ENCODE peak calls at places on chromosomes 6 and 20, in nine cellular contexts. N, I, W, U, R, G, Z, Q and P are unnamed samples.

GRCh38 chr6:8195040-8195713 is 92.8 kb upstream of the EEF1E1 start:
- DNase-seq in N (no peak), W (no peak), U (no peak), R (no peak), Q (no peak), G (no peak), Z (no peak), I (no peak), P (no peak)

GRCh38 chr6:105608711-105609374 is 206.0 kb upstream of the PREP start:
- DNase-seq in R (peak), N (no peak), I (no peak), U (no peak), Q (no peak), G (no peak), W (no peak), Z (peak), P (peak)

GRCh38 chr6:145028144-145028818 is 707.0 kb downstream of the EPM2A start:
- DNase-seq in N (peak), Z (peak), G (no peak), Q (no peak), I (peak), W (no peak), R (peak), U (no peak), P (peak)

GRCh38 chr6:5878792-5879191 is 127.9 kb downstream of the NRN1 start:
- DNase-seq in N (peak), U (no peak), W (no peak), Z (no peak), Q (no peak), G (no peak), R (peak), I (no peak), P (no peak)

GRCh38 chr6:159969921-159970320 is 1.0 kb downstream of the IGF2R start:
- DNase-seq in U (peak), R (peak), W (no peak), Q (peak), G (peak), Z (peak), N (peak), I (no peak), P (peak)

GRCh38 chr6:34497411-34497810 is 31.5 kb downstream of the PACSIN1 start:
- DNase-seq in Z (no peak), I (no peak), N (no peak), U (no peak), R (no peak), W (peak), Q (no peak), G (no peak), P (no peak)

GRCh38 chr20:38961530-38962043 is 557 bp upstream of the DHX35 start:
- DNase-seq in R (no peak), I (no peak), Z (no peak), U (no peak), Q (no peak), W (no peak), G (no peak), N (peak), P (no peak)

GRCh38 chr20:25295386-25296093 is 47.7 kb downstream of the PYGB start:
- DNase-seq in U (no peak), Z (no peak), R (no peak), N (no peak), G (no peak), Q (no peak), W (no peak), I (no peak), P (no peak)

GRCh38 chr6:113329942-113330897 is 526.9 kb upstream of the MARCKS start:
- DNase-seq in G (no peak), Z (no peak), N (no peak), W (no peak), Q (no peak), I (no peak), R (no peak), U (no peak), P (no peak)

GRCh38 chr6:21309791-21310190 is 283.8 kb upstream of the SOX4 start:
- DNase-seq in G (no peak), R (no peak), Z (no peak), W (no peak), I (no peak), N (no peak), U (no peak), Q (no peak), P (no peak)

GRCh38 chr6:144150673-144151009 is 324 bp downstream of the STX11 start:
- DNase-seq in Q (no peak), G (peak), R (no peak), I (no peak), Z (peak), U (no peak), N (peak), W (peak), P (peak)

GRCh38 chr20:11270566-11270965 is 596.8 kb upstream of the JAG1 start:
- DNase-seq in Z (no peak), I (no peak), Q (no peak), W (no peak), G (no peak), R (no peak), U (no peak), N (no peak), P (no peak)

GRCh38 chr6:155524249-155524651 is 68.6 kb upstream of the NOX3 start:
- DNase-seq in Q (no peak), U (no peak), N (no peak), G (no peak), I (no peak), W (no peak), Z (peak), R (no peak), P (peak)

GRCh38 chr6:136822051-136822378 is 377 bp upstream of the PEX7 start:
- DNase-seq in U (no peak), W (no peak), N (no peak), Z (no peak), G (no peak), I (no peak), Q (no peak), R (no peak), P (peak)

GRCh38 chr6:47292944-47293343 is 16.8 kb downstream of the TNFRSF21 start:
- DNase-seq in U (no peak), Z (no peak), W (no peak), I (no peak), Q (no peak), G (no peak), R (no peak), N (no peak), P (peak)

GRCh38 chr6:116221067-116221466 is 32.8 kb downstream of the TSPYL4 start:
- DNase-seq in U (no peak), N (no peak), Q (no peak), W (no peak), I (no peak), Z (no peak), R (no peak), G (no peak), P (peak)

GRCh38 chr6:23654745-23655144 is 471.3 kb upstream of the NRSN1 start:
- DNase-seq in Q (no peak), Z (no peak), G (no peak), W (no peak), N (no peak), U (no peak), I (no peak), R (peak), P (no peak)

GRCh38 chr20:48949304-48950170 is 28.0 kb downstream of the ARFGEF2 start:
- DNase-seq in W (no peak), Q (no peak), G (no peak), Z (no peak), R (no peak), N (no peak), U (no peak), I (no peak), P (no peak)

GRCh38 chr6:125662301-125662700 is 87.1 kb upstream of the HEY2 start:
- DNase-seq in R (no peak), Q (no peak), U (no peak), N (no peak), W (no peak), I (no peak), G (no peak), Z (no peak), P (no peak)

GRCh38 chr6:89204096-89204495 is 13.1 kb downstream of the GABRR1 start:
- DNase-seq in Z (no peak), W (no peak), N (no peak), Q (no peak), U (no peak), I (no peak), G (no peak), R (no peak), P (no peak)

GRCh38 chr6:138086573-138087196 is 20.5 kb downstream of the PERP start:
- DNase-seq in I (no peak), N (no peak), W (no peak), Q (no peak), R (no peak), U (no peak), G (no peak), Z (peak), P (peak)

GRCh38 chr20:48189177-48189576 is 403.9 kb upstream of the SULF2 start:
- DNase-seq in W (no peak), U (no peak), N (peak), R (no peak), Z (peak), Q (no peak), G (no peak), I (peak), P (peak)

GRCh38 chr20:40706977-40707582 is 18.0 kb upstream of the MAFB start:
- DNase-seq in Z (no peak), W (no peak), U (no peak), G (no peak), N (peak), I (no peak), Q (no peak), R (no peak), P (no peak)

GRCh38 chr6:158211273-158212055 is 43.3 kb downstream of the GTF2H5 start:
- DNase-seq in W (no peak), G (no peak), U (no peak), Z (peak), N (peak), R (no peak), Q (no peak), I (no peak), P (peak)

GRCh38 chr20:38112249-38112942 is 52.7 kb downstream of the TGM2 start:
- DNase-seq in N (no peak), W (no peak), G (no peak), U (no peak), R (no peak), Q (no peak), I (no peak), Z (no peak), P (no peak)

GRCh38 chr6:105196076-105196475 is 16.3 kb upstream of the POPDC3 start:
- DNase-seq in Q (no peak), R (no peak), Z (no peak), N (no peak), G (no peak), W (no peak), I (no peak), U (no peak), P (no peak)

GRCh38 chr6:112286010-112286409 is 31.6 kb upstream of the LAMA4 start:
- DNase-seq in N (peak), Z (no peak), I (no peak), R (no peak), U (no peak), W (no peak), G (peak), Q (no peak), P (no peak)

GRCh38 chr6:31586596-31586995 is 519 bp downstream of the LST1 start:
- DNase-seq in U (no peak), R (no peak), W (peak), G (peak), Z (no peak), Q (no peak), N (peak), I (no peak), P (no peak)

GRCh38 chr6:95521181-95521580 is 56.2 kb upstream of the MANEA start:
- DNase-seq in U (no peak), G (no peak), Q (no peak), R (no peak), Z (no peak), W (no peak), I (no peak), N (no peak), P (no peak)

GRCh38 chr6:121499666-121500065 is 64.2 kb downstream of the GJA1 start:
- DNase-seq in Q (no peak), U (no peak), Z (no peak), I (no peak), W (no peak), N (no peak), R (no peak), G (no peak), P (no peak)

GRCh38 chr6:160084198-160084776 is 37.3 kb upstream of the SLC22A1 start:
- DNase-seq in Z (no peak), U (no peak), R (no peak), Q (no peak), W (peak), G (no peak), N (no peak), I (no peak), P (no peak)

GRCh38 chr6:37473364-37474095 is 26.2 kb downstream of the CCDC167 start:
- DNase-seq in R (no peak), N (no peak), Q (peak), G (no peak), W (no peak), U (no peak), Z (peak), I (no peak), P (no peak)

GRCh38 chr6:72348926-72349325 is 272.9 kb upstream of the KCNQ5 start:
- DNase-seq in G (no peak), W (no peak), U (no peak), Q (no peak), R (no peak), N (no peak), Z (peak), I (no peak), P (no peak)

GRCh38 chr6:139530551-139530950 is 156.1 kb upstream of the CITED2 start:
- DNase-seq in I (no peak), Z (no peak), G (no peak), W (no peak), Q (no peak), N (no peak), R (no peak), U (no peak), P (no peak)

GRCh38 chr20:58688414-58688813 is 4.2 kb upstream of the NPEPL1 start:
- DNase-seq in Z (no peak), I (no peak), Q (no peak), G (no peak), U (no peak), R (no peak), N (no peak), W (no peak), P (no peak)

DNA sequence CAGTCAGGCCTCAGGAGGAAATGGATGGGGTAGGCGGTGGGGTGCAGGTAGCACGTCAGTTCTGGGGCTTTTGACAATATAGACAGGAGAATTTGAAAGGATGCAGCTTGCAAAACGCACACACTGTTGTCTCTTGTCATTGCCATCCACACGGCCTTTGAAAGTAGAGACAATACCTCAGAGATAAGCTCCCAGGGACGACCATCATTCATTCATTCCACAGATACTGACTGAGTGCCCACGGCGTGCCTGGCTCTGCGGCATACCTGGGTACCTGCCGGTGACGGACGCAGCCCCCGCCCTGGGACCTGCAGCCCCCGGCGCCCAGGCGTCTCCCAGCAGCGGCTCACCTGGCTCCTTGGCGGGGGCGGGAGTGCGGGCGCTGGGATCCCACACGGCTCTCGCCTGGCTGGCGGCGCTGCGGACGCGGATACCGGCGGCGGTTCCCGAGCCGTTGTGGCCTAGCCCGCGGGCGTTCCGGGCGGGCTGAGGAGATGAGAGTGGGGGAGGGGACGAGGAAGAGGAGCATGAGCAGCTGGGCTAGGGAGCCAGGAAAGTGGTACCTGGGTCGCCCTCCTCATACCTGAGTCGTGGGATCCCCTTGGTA is at the start of gene SLC26A8:
- DNase-seq in W (peak), G (no peak), Z (no peak), R (no peak), N (no peak), U (no peak), Q (no peak), I (no peak), P (no peak)
- H3K4me3 ChIP-seq in W (peak), G (no peak), Z (no peak), R (peak), N (no peak), U (no peak), Q (no peak), I (peak), P (no peak)

GRCh38 chr20:55094353-55094861 is 619.0 kb downstream of the DOK5 start:
- DNase-seq in N (no peak), G (no peak), Q (no peak), W (no peak), R (no peak), U (no peak), I (no peak), Z (no peak), P (no peak)
- H3K4me3 ChIP-seq in N (no peak), G (no peak), Q (no peak), W (no peak), R (no peak), U (no peak), I (no peak), Z (no peak), P (no peak)

DNA sequence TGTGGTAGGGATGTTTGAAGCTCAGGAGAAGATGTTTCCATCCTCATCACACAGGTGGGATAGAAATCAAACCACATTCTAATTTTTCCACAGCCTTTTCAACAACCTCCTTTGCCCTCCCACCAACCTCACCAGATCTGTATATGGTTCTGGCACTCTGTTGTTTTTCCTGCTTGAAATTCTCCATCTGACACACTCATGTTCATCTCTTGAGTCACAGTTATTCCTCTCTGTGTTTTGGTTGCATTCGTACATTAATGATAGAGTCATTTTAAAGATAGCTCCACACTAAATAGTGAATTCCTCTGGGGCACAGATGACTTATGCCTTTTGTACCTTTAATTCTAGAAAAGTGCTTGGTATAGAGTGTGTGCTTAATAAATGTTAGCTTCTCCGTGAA is 1.4 kb upstream of the GCLC start:
- DNase-seq in I (no peak), Q (no peak), G (no peak), U (no peak), W (no peak), N (no peak), Z (no peak), R (no peak), P (no peak)
- H3K4me3 ChIP-seq in I (no peak), Q (no peak), G (no peak), U (no peak), W (no peak), N (no peak), Z (no peak), R (no peak), P (no peak)

DNA sequence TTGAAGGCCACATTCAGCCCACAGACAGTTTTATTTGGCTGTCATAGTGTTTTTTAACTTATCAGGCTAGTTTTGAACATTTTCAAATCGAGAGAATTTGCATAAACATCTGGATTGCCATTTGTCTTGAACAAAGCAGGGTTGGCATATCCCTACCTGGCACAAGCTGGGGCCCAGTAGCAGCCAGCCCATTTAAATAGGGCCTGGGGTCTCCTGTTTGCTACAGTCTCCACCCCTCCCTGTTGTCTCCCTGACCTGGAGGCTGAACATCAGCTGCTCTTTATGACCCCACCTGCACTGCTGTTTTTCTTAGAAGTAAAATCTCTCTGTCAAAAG is 10.5 kb downstream of the BCAS4 start:
- DNase-seq in Q (no peak), Z (no peak), W (no peak), R (no peak), U (no peak), N (no peak), G (no peak), I (no peak), P (no peak)
- H3K4me3 ChIP-seq in Q (no peak), Z (no peak), W (no peak), R (no peak), U (no peak), N (peak), G (peak), I (no peak), P (no peak)

DNA sequence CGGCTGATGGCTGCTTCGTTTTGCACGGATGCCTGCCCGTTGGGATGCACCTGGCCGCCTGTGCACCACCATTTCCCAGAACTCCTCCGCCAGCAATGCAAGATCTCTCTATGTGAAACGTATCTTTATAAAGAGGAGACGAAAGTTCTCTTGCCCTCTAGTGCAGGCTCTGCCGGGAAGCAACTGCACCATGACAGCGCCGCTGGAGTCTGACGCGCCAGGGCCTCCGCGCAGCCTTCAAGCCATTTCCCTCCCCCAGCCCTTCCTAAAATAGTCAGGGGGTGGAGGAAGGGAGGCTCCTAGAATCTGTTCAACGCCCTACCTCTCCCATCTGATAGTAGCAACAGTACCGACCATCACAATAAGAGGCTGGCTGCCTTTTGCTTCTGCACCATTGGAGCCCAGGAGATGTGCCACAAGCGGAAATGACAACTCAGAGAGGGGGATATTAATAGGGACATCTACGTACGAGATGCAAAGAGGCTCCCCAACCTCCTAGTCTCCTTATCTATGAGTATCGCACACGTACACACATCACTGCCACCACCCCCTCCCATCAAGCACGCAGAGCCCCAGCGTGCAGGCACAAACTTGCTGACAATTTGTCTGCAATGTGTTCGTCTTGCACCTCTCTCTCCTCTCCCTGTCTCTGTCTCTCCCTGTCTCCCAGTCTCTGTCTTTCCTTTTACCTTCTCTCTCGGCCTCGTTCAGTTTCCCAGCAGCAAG is 1.1 kb downstream of the SYNE1 start:
- DNase-seq in I (no peak), Q (peak), Z (peak), G (no peak), R (peak), W (peak), U (no peak), N (peak), P (peak)
- H3K4me3 ChIP-seq in I (peak), Q (peak), Z (peak), G (peak), R (peak), W (peak), U (peak), N (peak), P (peak)